ENCODE peak calls at places on chromosome 22, in nine cellular contexts. U is IMR-90; E is A673; M is mucosa of descending colon; H is AG10803; F is cardiac fibroblast; L is kidney epithelial cell; A is CD4-positive, CD25-positive, alpha-beta regulatory T cell; Y is CD4-positive, alpha-beta memory T cell. S is an unnamed sample.

GRCh38 chr22:17890245-17890671 is 116.0 kb upstream of the BID start:
- DNase-seq in U (peak; percentile 53), E (no peak), M (peak; percentile 52), H (no peak), F (no peak), L (no peak), A (no peak), Y (no peak), S (no peak)

GRCh38 chr22:19886605-19887250 is 32.1 kb upstream of the GNB1L start:
- DNase-seq in U (peak; percentile 61), E (peak; percentile 87), M (no peak), H (peak; percentile 92), F (peak; percentile 61), L (no peak), A (peak; percentile 80), Y (no peak), S (no peak)

GRCh38 chr22:38599466-38599865 is 29.5 kb upstream of the DMC1 start:
- DNase-seq in U (no peak), E (no peak), M (no peak), H (no peak), F (no peak), L (no peak), A (no peak), Y (no peak), S (no peak)

GRCh38 chr22:37775785-37776638 is 31.7 kb upstream of the GCAT start:
- DNase-seq in U (peak; percentile 99), E (no peak), M (no peak), H (peak; percentile 74), F (no peak), L (no peak), A (no peak), Y (no peak), S (no peak)

GRCh38 chr22:27768027-27768640 is 33.4 kb downstream of the MN1 start:
- DNase-seq in U (no peak), E (no peak), M (no peak), H (no peak), F (no peak), L (no peak), A (no peak), Y (no peak), S (no peak)

GRCh38 chr22:30005213-30005857 is 74.9 kb upstream of the HORMAD2 start:
- DNase-seq in U (peak; percentile 68), E (peak; percentile 82), M (peak; percentile 91), H (peak; percentile 67), F (peak; percentile 81), L (no peak), A (peak; percentile 67), Y (peak; percentile 52), S (peak; percentile 79)

GRCh38 chr22:36823177-36823839 is 6.5 kb upstream of the PVALB start:
- DNase-seq in U (peak; percentile 5), E (no peak), M (no peak), H (peak; percentile 19), F (no peak), L (no peak), A (no peak), Y (no peak), S (no peak)

GRCh38 chr22:39514373-39514973 is 5.9 kb upstream of the ATF4 start:
- DNase-seq in U (peak; percentile 34), E (peak; percentile 68), M (peak; percentile 89), H (peak; percentile 40), F (peak; percentile 58), L (no peak), A (peak; percentile 47), Y (no peak), S (no peak)

GRCh38 chr22:39362271-39362670 is 12.5 kb downstream of the SYNGR1 start:
- DNase-seq in U (no peak), E (no peak), M (no peak), H (no peak), F (no peak), L (no peak), A (no peak), Y (no peak), S (no peak)

GRCh38 chr22:33300165-33300564 is 242.0 kb upstream of the SYN3 start:
- DNase-seq in U (no peak), E (no peak), M (no peak), H (no peak), F (no peak), L (no peak), A (no peak), Y (no peak), S (no peak)

GRCh38 chr22:49853981-49854791 is 542 bp downstream of the ZBED4 start:
- DNase-seq in U (peak; percentile 17), E (peak; percentile 36), M (peak; percentile 54), H (peak; percentile 24), F (peak; percentile 31), L (no peak), A (peak; percentile 39), Y (no peak), S (no peak)

GRCh38 chr22:24059121-24059520 is 48.0 kb downstream of the CABIN1 start:
- DNase-seq in U (peak; percentile 99), E (no peak), M (no peak), H (peak; percentile 98), F (peak; percentile 89), L (no peak), A (no peak), Y (no peak), S (no peak)

GRCh38 chr22:36237462-36238347 is 1.6 kb downstream of the APOL2 start:
- DNase-seq in U (no peak), E (no peak), M (peak; percentile 31), H (peak; percentile 21), F (peak; percentile 23), L (no peak), A (peak; percentile 66), Y (no peak), S (no peak)

GRCh38 chr22:22110548-22111266 is 128.1 kb upstream of the TOP3B start:
- DNase-seq in U (peak; percentile 78), E (peak; percentile 53), M (peak; percentile 36), H (peak; percentile 68), F (peak; percentile 52), L (peak; percentile 60), A (peak; percentile 44), Y (peak; percentile 50), S (peak; percentile 68)

GRCh38 chr22:28146401-28147304 is 227.6 kb upstream of the PITPNB start:
- DNase-seq in U (no peak), E (no peak), M (no peak), H (peak; percentile 36), F (peak; percentile 44), L (no peak), A (no peak), Y (no peak), S (no peak)

GRCh38 chr22:47757741-47758140 is 995.3 kb downstream of the TBC1D22A start:
- DNase-seq in U (no peak), E (no peak), M (no peak), H (no peak), F (no peak), L (no peak), A (no peak), Y (no peak), S (no peak)

GRCh38 chr22:41587347-41587723 is 2.3 kb downstream of the PMM1 start:
- DNase-seq in U (no peak), E (no peak), M (no peak), H (no peak), F (no peak), L (no peak), A (no peak), Y (no peak), S (no peak)
- H3K4me3 ChIP-seq in U (no peak overlapping the region), E (no peak overlapping the region), M (no peak overlapping the region), H (no peak overlapping the region), F (no peak overlapping the region), L (no peak overlapping the region), A (no peak overlapping the region), Y (no peak overlapping the region), S (no peak overlapping the region)

GRCh38 chr22:20999350-21000214 is 2.3 kb downstream of the THAP7 start:
- DNase-seq in U (no peak), E (no peak), M (no peak), H (no peak), F (no peak), L (no peak), A (no peak), Y (no peak), S (no peak)
- H3K4me3 ChIP-seq in U (no peak overlapping the region), E (no peak overlapping the region), M (no peak overlapping the region), H (no peak overlapping the region), F (no peak overlapping the region), L (no peak overlapping the region), A (no peak overlapping the region), Y (no peak overlapping the region), S (peak overlapping the region; percentile 88)

GRCh38 chr22:26707581-26707980 is 50.2 kb downstream of the MIAT start:
- DNase-seq in U (no peak), E (peak; percentile 23), M (no peak), H (no peak), F (no peak), L (peak; percentile 18), A (no peak), Y (no peak), S (no peak)

GRCh38 chr22:26702906-26703830 is 45.8 kb downstream of the MIAT start:
- DNase-seq in U (peak; percentile 90), E (no peak), M (no peak), H (peak; percentile 49), F (no peak), L (no peak), A (no peak), Y (no peak), S (no peak)

GRCh38 chr22:26708256-26709009 is 51.0 kb downstream of the MIAT start:
- DNase-seq in U (no peak), E (no peak), M (no peak), H (peak; percentile 69), F (no peak), L (no peak), A (no peak), Y (no peak), S (no peak)

GRCh38 chr22:26709617-26710390 is 52.4 kb downstream of the MIAT start:
- DNase-seq in U (peak; percentile 76), E (no peak), M (no peak), H (peak; percentile 78), F (peak; percentile 36), L (no peak), A (no peak), Y (no peak), S (no peak)

DNA sequence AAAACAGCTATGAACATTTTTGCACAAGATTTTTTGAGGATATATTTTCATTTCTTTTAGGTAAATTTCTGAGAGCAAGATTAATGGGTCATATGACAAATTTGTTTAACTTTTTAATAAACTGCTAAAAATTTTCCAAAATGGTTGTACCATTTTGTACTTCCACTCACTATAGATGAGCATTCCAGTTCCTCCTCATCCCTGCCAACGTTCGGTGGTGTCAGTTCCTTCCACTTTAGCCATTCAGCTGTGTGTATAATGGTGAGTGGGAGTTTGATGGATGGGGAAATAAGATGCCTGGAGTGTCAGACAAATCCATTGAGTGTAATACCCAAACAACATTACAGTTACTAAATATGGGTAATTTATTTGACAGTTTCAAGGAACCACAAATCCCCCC is 49.7 kb downstream of the MIAT start:
- DNase-seq in U (no peak), E (peak; percentile 22), M (no peak), H (no peak), F (no peak), L (no peak), A (no peak), Y (no peak), S (no peak)
- H3K4me3 ChIP-seq in U (no peak overlapping the region), E (no peak overlapping the region), M (no peak overlapping the region), H (no peak overlapping the region), F (no peak overlapping the region), L (no peak overlapping the region), A (no peak overlapping the region), Y (no peak overlapping the region), S (no peak overlapping the region)

DNA sequence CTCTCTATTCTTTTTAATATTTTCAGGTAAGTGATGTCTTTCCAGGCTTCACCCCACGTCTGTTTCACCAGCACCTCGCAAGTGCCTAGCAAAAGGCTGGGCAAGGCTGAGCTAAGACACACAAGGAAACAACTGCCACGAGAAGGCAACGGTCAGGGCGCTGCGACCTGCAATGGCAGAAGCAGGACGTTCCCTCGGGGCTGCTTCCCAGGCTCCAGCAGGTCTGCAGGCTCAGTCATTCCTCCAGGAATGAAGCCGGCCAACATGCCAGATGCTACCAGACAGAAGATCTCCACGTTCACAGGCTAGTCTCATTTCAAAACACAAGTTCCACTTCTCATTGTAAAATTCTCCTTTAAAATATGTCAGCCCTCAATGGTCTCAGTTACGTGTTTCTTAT is 45.5 kb downstream of the CELSR1 start:
- DNase-seq in U (peak; percentile 19), E (no peak), M (no peak), H (peak; percentile 34), F (no peak), L (no peak), A (no peak), Y (no peak), S (peak; percentile 17)
- H3K4me3 ChIP-seq in U (no peak overlapping the region), E (no peak overlapping the region), M (no peak overlapping the region), H (no peak overlapping the region), F (no peak overlapping the region), L (no peak overlapping the region), A (no peak overlapping the region), Y (no peak overlapping the region), S (no peak overlapping the region)